ENCODE peak calls at places on chromosomes 6 and 20, in seven cellular contexts. L, P, M, J, A, W and O are unnamed samples.

GRCh38 chr6:119148102-119148824 is 69.8 kb upstream of the FAM184A start:
- DNase-seq in L (peak), P (no peak), M (peak), J (peak), A (peak), W (no peak), O (no peak)

GRCh38 chr20:13430346-13431002 is 208.3 kb downstream of the TASP1 start:
- DNase-seq in L (no peak), P (no peak), M (peak), J (no peak), A (no peak), W (peak), O (no peak)

GRCh38 chr6:169096326-169096882 is 157.2 kb downstream of the THBS2 start:
- DNase-seq in L (no peak), P (no peak), M (no peak), J (no peak), A (peak), W (no peak), O (no peak)

GRCh38 chr20:9500121-9500911 is 14.1 kb upstream of the LAMP5 start:
- DNase-seq in L (no peak), P (no peak), M (no peak), J (no peak), A (no peak), W (no peak), O (no peak)

GRCh38 chr6:170516783-170517616 is 36.1 kb downstream of the PSMB1 start:
- DNase-seq in L (peak), P (no peak), M (peak), J (peak), A (peak), W (peak), O (no peak)

GRCh38 chr6:85004283-85005010 is 240.0 kb upstream of the TBX18 start:
- DNase-seq in L (no peak), P (no peak), M (no peak), J (no peak), A (peak), W (no peak), O (no peak)

GRCh38 chr6:137571854-137572253 is 77.7 kb upstream of the OLIG3 start:
- DNase-seq in L (peak), P (no peak), M (peak), J (peak), A (peak), W (peak), O (no peak)

GRCh38 chr20:57659131-57659788 is 39.0 kb upstream of the ZBP1 start:
- DNase-seq in L (no peak), P (peak), M (no peak), J (no peak), A (no peak), W (no peak), O (no peak)

GRCh38 chr6:32945106-32945761 is 4.4 kb upstream of the HLA-DMB start:
- DNase-seq in L (peak), P (no peak), M (peak), J (no peak), A (no peak), W (peak), O (no peak)

GRCh38 chr6:36821581-36822335 is 17.5 kb downstream of the CPNE5 start:
- DNase-seq in L (no peak), P (no peak), M (no peak), J (no peak), A (peak), W (no peak), O (no peak)

GRCh38 chr6:70507166-70507565 is 59.6 kb upstream of the SDHAF4 start:
- DNase-seq in L (no peak), P (no peak), M (no peak), J (no peak), A (no peak), W (no peak), O (no peak)

GRCh38 chr20:62607366-62608217 is 34.7 kb upstream of the SLCO4A1 start:
- DNase-seq in L (no peak), P (no peak), M (no peak), J (no peak), A (no peak), W (no peak), O (no peak)

GRCh38 chr20:10784337-10785183 is 110.8 kb upstream of the JAG1 start:
- DNase-seq in L (peak), P (no peak), M (peak), J (no peak), A (no peak), W (no peak), O (no peak)

GRCh38 chr20:36792422-36792821 is 18.9 kb upstream of the DSN1 start:
- DNase-seq in L (peak), P (no peak), M (peak), J (peak), A (peak), W (no peak), O (no peak)

GRCh38 chr6:160297310-160297709 is 38.7 kb upstream of the SLC22A2 start:
- DNase-seq in L (no peak), P (no peak), M (peak), J (peak), A (no peak), W (no peak), O (no peak)

GRCh38 chr20:21155268-21155667 is 29.4 kb downstream of the KIZ start:
- DNase-seq in L (no peak), P (no peak), M (no peak), J (no peak), A (no peak), W (no peak), O (no peak)

GRCh38 chr20:42368910-42369309 is 750.7 kb upstream of the CHD6 start:
- DNase-seq in L (no peak), P (no peak), M (no peak), J (no peak), A (no peak), W (no peak), O (no peak)

GRCh38 chr6:109580519-109580918 is 97.5 kb upstream of the ZBTB24 start:
- DNase-seq in L (peak), P (no peak), M (peak), J (peak), A (peak), W (no peak), O (no peak)

GRCh38 chr20:53706008-53706481 is 112.4 kb upstream of the ZNF217 start:
- DNase-seq in L (no peak), P (no peak), M (no peak), J (peak), A (no peak), W (no peak), O (no peak)

GRCh38 chr20:24303393-24303792 is 166.0 kb upstream of the SYNDIG1 start:
- DNase-seq in L (no peak), P (no peak), M (peak), J (no peak), A (peak), W (no peak), O (no peak)

GRCh38 chr20:45052698-45053440 is 48.1 kb downstream of the KCNS1 start:
- DNase-seq in L (peak), P (no peak), M (peak), J (peak), A (no peak), W (no peak), O (no peak)

GRCh38 chr20:8454137-8454712 is 322.2 kb downstream of the PLCB1 start:
- DNase-seq in L (peak), P (no peak), M (peak), J (peak), A (peak), W (no peak), O (no peak)

GRCh38 chr6:106918128-106918527 is 56.4 kb downstream of the CD24 start:
- DNase-seq in L (no peak), P (no peak), M (no peak), J (no peak), A (no peak), W (no peak), O (no peak)

GRCh38 chr6:42782689-42783176 is 881 bp downstream of the BICRAL start:
- DNase-seq in L (peak), P (peak), M (peak), J (peak), A (peak), W (peak), O (peak)

GRCh38 chr20:36519944-36520343 is 21.4 kb upstream of the MYL9 start:
- DNase-seq in L (no peak), P (no peak), M (no peak), J (peak), A (no peak), W (no peak), O (no peak)

GRCh38 chr6:159826968-159827647 is 27.0 kb downstream of the PNLDC1 start:
- DNase-seq in L (no peak), P (no peak), M (no peak), J (no peak), A (no peak), W (no peak), O (no peak)

GRCh38 chr6:136723780-136724179 is 68.5 kb downstream of the MAP3K5 start:
- DNase-seq in L (no peak), P (no peak), M (peak), J (no peak), A (no peak), W (peak), O (peak)

GRCh38 chr6:170238741-170239565 is 51.9 kb downstream of the DLL1 start:
- DNase-seq in L (no peak), P (peak), M (no peak), J (no peak), A (no peak), W (no peak), O (no peak)